ENCODE peak calls at places on chromosomes 7 and 10, in ten cellular contexts. C is T-helper 2 cell; N is GM10248; K is HFF-Myc; Z is HEK293T; A is cardiac muscle cell; X is B cell; G is activated naive CD4-positive, alpha-beta T cell; H is activated CD4-positive, alpha-beta T cell treated with anti-CD3 and anti-CD28 coated beads, Interleukin-2, amount 50 U/mL, for 1 hour; Y is stimulated activated CD4-positive, alpha-beta T cell treated with anti-CD3 and anti-CD28 coated beads, Interleukin-2, amount 100 ng/mL, for 24 hours. B is an unnamed sample.

GRCh38 chr7:158072889-158073730 is 514.5 kb downstream of the PTPRN2 start:
- DNase-seq in C (no peak), N (no peak), K (no peak), Z (no peak), A (no peak), X (no peak), G (no peak), H (no peak), Y (no peak), B (no peak)

GRCh38 chr7:50647286-50647980 is 82.2 kb upstream of the DDC start:
- DNase-seq in C (no peak), N (no peak), K (no peak), Z (no peak), A (no peak), X (no peak), G (no peak), H (no peak), Y (no peak), B (no peak)

GRCh38 chr10:1347962-1348772 is 292.0 kb downstream of the WDR37 start:
- DNase-seq in C (no peak), N (no peak), K (no peak), Z (no peak), A (no peak), X (no peak), G (no peak), H (no peak), Y (no peak), B (no peak)

GRCh38 chr7:44959433-44959951 is 19.3 kb downstream of the MYO1G start:
- DNase-seq in C (peak; percentile 65), N (no peak), K (no peak), Z (no peak), A (no peak), X (no peak), G (no peak), H (peak; percentile 46), Y (peak; percentile 49), B (no peak)

GRCh38 chr7:106031271-106032029 is 68.4 kb downstream of the CDHR3 start:
- DNase-seq in C (no peak), N (no peak), K (no peak), Z (no peak), A (peak; percentile 65), X (no peak), G (no peak), H (no peak), Y (no peak), B (peak; percentile 85)

GRCh38 chr7:140206963-140207362 is 30.2 kb upstream of the KDM7A start:
- DNase-seq in C (no peak), N (no peak), K (no peak), Z (no peak), A (no peak), X (no peak), G (no peak), H (no peak), Y (no peak), B (no peak)

GRCh38 chr10:126205482-126206210 is 182.6 kb downstream of the ADAM12 start:
- DNase-seq in C (no peak), N (no peak), K (no peak), Z (no peak), A (no peak), X (no peak), G (no peak), H (no peak), Y (no peak), B (no peak)

GRCh38 chr7:25073451-25073850 is 51.6 kb downstream of the CYCS start:
- DNase-seq in C (no peak), N (no peak), K (no peak), Z (no peak), A (peak; percentile 23), X (no peak), G (no peak), H (no peak), Y (no peak), B (no peak)

GRCh38 chr10:47165711-47166404 is 134.1 kb upstream of the GDF10 start:
- DNase-seq in C (no peak), N (no peak), K (no peak), Z (no peak), A (no peak), X (peak; percentile 32), G (peak; percentile 40), H (peak; percentile 34), Y (peak; percentile 44), B (no peak)

GRCh38 chr7:94654764-94655561 is 970 bp downstream of the SGCE start:
- DNase-seq in C (no peak), N (no peak), K (no peak), Z (peak; percentile 9), A (peak; percentile 39), X (no peak), G (no peak), H (no peak), Y (peak; percentile 3), B (peak; percentile 56)

GRCh38 chr10:110032801-110033723 is 25.3 kb downstream of the ADD3 start:
- DNase-seq in C (no peak), N (no peak), K (no peak), Z (no peak), A (no peak), X (no peak), G (no peak), H (no peak), Y (no peak), B (no peak)

GRCh38 chr10:5196613-5197234 is at the start of gene AKR1C4:
- DNase-seq in C (no peak), N (no peak), K (no peak), Z (no peak), A (no peak), X (no peak), G (no peak), H (no peak), Y (no peak), B (no peak)

GRCh38 chr10:131857156-131858117 is 43.4 kb upstream of the PPP2R2D start:
- DNase-seq in C (no peak), N (no peak), K (no peak), Z (no peak), A (no peak), X (no peak), G (no peak), H (no peak), Y (no peak), B (no peak)

GRCh38 chr10:60611291-60611747 is 167.0 kb upstream of the CDK1 start:
- DNase-seq in C (no peak), N (no peak), K (no peak), Z (no peak), A (no peak), X (no peak), G (no peak), H (no peak), Y (peak; percentile 28), B (no peak)

GRCh38 chr10:113941140-113941539 is 86.7 kb downstream of the NHLRC2 start:
- DNase-seq in C (no peak), N (no peak), K (no peak), Z (no peak), A (no peak), X (no peak), G (no peak), H (no peak), Y (no peak), B (no peak)

GRCh38 chr7:82677493-82677892 is 233.9 kb upstream of the CACNA2D1 start:
- DNase-seq in C (peak; percentile 47), N (peak; percentile 15), K (no peak), Z (no peak), A (peak; percentile 3), X (no peak), G (peak; percentile 2), H (peak; percentile 8), Y (peak; percentile 23), B (no peak)

GRCh38 chr7:129367700-129368388 is 66.4 kb upstream of the STRIP2 start:
- DNase-seq in C (peak; percentile 44), N (peak; percentile 75), K (no peak), Z (peak; percentile 73), A (peak; percentile 89), X (peak; percentile 70), G (peak; percentile 63), H (peak; percentile 74), Y (peak; percentile 83), B (peak; percentile 84)

GRCh38 chr7:3861371-3861770 is 560.3 kb downstream of the SDK1 start:
- DNase-seq in C (no peak), N (no peak), K (no peak), Z (no peak), A (no peak), X (no peak), G (no peak), H (no peak), Y (no peak), B (no peak)

GRCh38 chr10:113348694-113349093 is 204.2 kb upstream of the HABP2 start:
- DNase-seq in C (no peak), N (no peak), K (no peak), Z (no peak), A (no peak), X (no peak), G (no peak), H (no peak), Y (no peak), B (no peak)

GRCh38 chr10:10873289-10873688 is 144.4 kb upstream of the CELF2 start:
- DNase-seq in C (no peak), N (no peak), K (no peak), Z (no peak), A (no peak), X (no peak), G (no peak), H (no peak), Y (no peak), B (no peak)